ENCODE peak calls at places on chromosome 12, in four cellular contexts. C is iris pigment epithelial cell, O is GM12891, Q is NCI-H69. S is an unnamed sample.

GRCh38 chr12:48824112-48824511 is 5.8 kb downstream of the CACNB3 start:
- DNase-seq in C (no peak), O (no peak), Q (no peak), S (no peak)

GRCh38 chr12:359091-359490 is 30.0 kb downstream of the KDM5A start:
- DNase-seq in C (no peak), O (no peak), Q (no peak), S (no peak)

GRCh38 chr12:3135522-3136461 is 58.6 kb downstream of the TSPAN9 start:
- DNase-seq in C (peak), O (peak), Q (peak), S (peak)

GRCh38 chr12:112116232-112117060 is 7.9 kb upstream of the NAA25 start:
- DNase-seq in C (peak), O (no peak), Q (peak), S (no peak)

GRCh38 chr12:31651893-31652521 is 7.5 kb upstream of the ETFBKMT start:
- DNase-seq in C (no peak), O (no peak), Q (peak), S (no peak)

GRCh38 chr12:56206373-56207166 is 15.2 kb downstream of the RNF41 start:
- DNase-seq in C (peak), O (no peak), Q (peak), S (peak)

GRCh38 chr12:53060721-53061276 is 10.9 kb downstream of the TNS2 start:
- DNase-seq in C (no peak), O (no peak), Q (peak), S (no peak)

GRCh38 chr12:26953447-26953846 is 15.2 kb downstream of the FGFR1OP2 start:
- DNase-seq in C (peak), O (no peak), Q (no peak), S (no peak)

GRCh38 chr12:79452906-79453305 is 237.9 kb downstream of the PAWR start:
- DNase-seq in C (peak), O (no peak), Q (no peak), S (no peak)

GRCh38 chr12:107670999-107671643 is 14.5 kb upstream of the PWP1 start:
- DNase-seq in C (peak), O (no peak), Q (peak), S (no peak)

GRCh38 chr12:115640929-115641328 is 636.6 kb downstream of the MED13L start:
- DNase-seq in C (peak), O (no peak), Q (no peak), S (no peak)

GRCh38 chr12:115000038-115000437 is 316.1 kb upstream of the TBX3 start:
- DNase-seq in C (peak), O (no peak), Q (peak), S (no peak)

GRCh38 chr12:55142896-55143870 is 17.0 kb downstream of the OR9K2 start:
- DNase-seq in C (peak), O (no peak), Q (peak), S (no peak)

GRCh38 chr12:124030510-124030909 is 57.5 kb downstream of the ZNF664 start:
- DNase-seq in C (peak), O (no peak), Q (no peak), S (no peak)

GRCh38 chr12:47779943-47780504 is 7.0 kb downstream of the SLC48A1 start:
- DNase-seq in C (no peak), O (no peak), Q (no peak), S (no peak)

GRCh38 chr12:40587970-40588369 is 104.3 kb upstream of the CNTN1 start:
- DNase-seq in C (no peak), O (no peak), Q (no peak), S (no peak)

GRCh38 chr12:59239993-59240392 is 319.7 kb upstream of the LRIG3 start:
- DNase-seq in C (no peak), O (no peak), Q (no peak), S (no peak)

GRCh38 chr12:112839386-112839972 is 47.9 kb downstream of the RPH3A start:
- DNase-seq in C (peak), O (no peak), Q (peak), S (no peak)

GRCh38 chr12:24764712-24765111 is 184.2 kb downstream of the BCAT1 start:
- DNase-seq in C (no peak), O (no peak), Q (no peak), S (no peak)

S was measured in 8988T.